ENCODE peak calls at places on chromosomes 6 and 20, in six cellular contexts. C, M, A, T, Y and O are unnamed samples. For H3K4me1, the result is how much of the 10 kb centered on the place peaks cover.

GRCh38 chr20:63056236-63057132 is 49.7 kb upstream of the BHLHE23 start:
- DNase-seq in C (peak), M (peak), A (peak), T (no peak), Y (peak), O (peak)

GRCh38 chr6:168546173-168546572 is 105.2 kb downstream of the SMOC2 start:
- DNase-seq in C (no peak), M (no peak), A (no peak), T (no peak), Y (no peak), O (no peak)

GRCh38 chr6:143507358-143508145 is 4.0 kb downstream of the FUCA2 start:
- DNase-seq in C (no peak), M (no peak), A (no peak), T (no peak), Y (no peak), O (no peak)

GRCh38 chr6:123380257-123380656 is 256.5 kb downstream of the TRDN start:
- DNase-seq in C (no peak), M (no peak), A (no peak), T (no peak), Y (peak), O (no peak)

GRCh38 chr20:1345030-1345755 is 16.3 kb upstream of the SDCBP2 start:
- DNase-seq in C (no peak), M (no peak), A (no peak), T (peak), Y (no peak), O (no peak)

GRCh38 chr6:90397929-90398674 is 101.5 kb upstream of the BACH2 start:
- DNase-seq in C (no peak), M (no peak), A (peak), T (no peak), Y (peak), O (no peak)

GRCh38 chr6:107666084-107666981 is 157.8 kb downstream of the SCML4 start:
- DNase-seq in C (no peak), M (no peak), A (no peak), T (no peak), Y (peak), O (no peak)

GRCh38 chr20:5844063-5844681 is 94.0 kb downstream of the SHLD1 start:
- DNase-seq in C (no peak), M (no peak), A (peak), T (no peak), Y (no peak), O (peak)

GRCh38 chr6:42925248-42925857 is 3.9 kb upstream of the CNPY3 start:
- DNase-seq in C (no peak), M (no peak), A (no peak), T (no peak), Y (no peak), O (no peak)

GRCh38 chr20:10367425-10367920 is 66.5 kb downstream of the MKKS start:
- DNase-seq in C (no peak), M (no peak), A (no peak), T (no peak), Y (no peak), O (no peak)

GRCh38 chr20:44597930-44598329 is 15.6 kb downstream of the PKIG start:
- DNase-seq in C (no peak), M (no peak), A (no peak), T (no peak), Y (no peak), O (no peak)

GRCh38 chr6:14986370-14986769 is 259.5 kb upstream of the JARID2 start:
- DNase-seq in C (no peak), M (no peak), A (no peak), T (peak), Y (no peak), O (no peak)

GRCh38 chr20:32797160-32797468 is 22.6 kb upstream of the MAPRE1 start:
- DNase-seq in C (no peak), M (no peak), A (no peak), T (no peak), Y (no peak), O (no peak)

GRCh38 chr6:165721349-165721748 is 58.3 kb upstream of the PDE10A start:
- DNase-seq in C (no peak), M (no peak), A (no peak), T (no peak), Y (no peak), O (no peak)

GRCh38 chr6:155340464-155341129 is 26.3 kb upstream of the TFB1M start:
- DNase-seq in C (no peak), M (no peak), A (no peak), T (no peak), Y (no peak), O (peak)

GRCh38 chr6:107661291-107661690 is 162.8 kb downstream of the SCML4 start:
- DNase-seq in C (no peak), M (no peak), A (no peak), T (no peak), Y (no peak), O (no peak)

GRCh38 chr6:105509506-105510331 is 106.8 kb upstream of the PREP start:
- DNase-seq in C (no peak), M (peak), A (no peak), T (no peak), Y (peak), O (peak)

GRCh38 chr6:111710439-111710838 is 104.8 kb upstream of the TRAF3IP2 start:
- DNase-seq in C (no peak), M (no peak), A (no peak), T (no peak), Y (no peak), O (no peak)

GRCh38 chr6:107817784-107818183 is 6.3 kb downstream of the SCML4 start:
- DNase-seq in C (no peak), M (no peak), A (no peak), T (no peak), Y (no peak), O (no peak)

GRCh38 chr6:170007468-170008240 is 256.2 kb downstream of the ERMARD start:
- DNase-seq in C (no peak), M (no peak), A (no peak), T (no peak), Y (no peak), O (peak)

GRCh38 chr6:34095741-34096140 is 50.1 kb downstream of the GRM4 start:
- DNase-seq in C (no peak), M (no peak), A (no peak), T (no peak), Y (no peak), O (no peak)

GRCh38 chr20:2332711-2333110 is 36.9 kb downstream of the TGM3 start:
- DNase-seq in C (no peak), M (no peak), A (no peak), T (no peak), Y (no peak), O (no peak)

GRCh38 chr6:161374971-161375873 is 101.4 kb upstream of the AGPAT4 start:
- DNase-seq in C (peak), M (peak), A (no peak), T (peak), Y (no peak), O (peak)

GRCh38 chr6:140437619-140438345 is 1063.3 kb upstream of the CITED2 start:
- DNase-seq in C (no peak), M (no peak), A (no peak), T (no peak), Y (no peak), O (no peak)

GRCh38 chr6:104955491-104955890 is 1.4 kb upstream of the LIN28B start:
- DNase-seq in C (no peak), M (no peak), A (no peak), T (no peak), Y (no peak), O (peak)

GRCh38 chr6:44043036-44043478 is 84.2 kb downstream of the MRPL14 start:
- DNase-seq in C (peak), M (no peak), A (no peak), T (no peak), Y (peak), O (no peak)

GRCh38 chr6:44045672-44046015 is 81.6 kb downstream of the MRPL14 start:
- DNase-seq in C (peak), M (peak), A (no peak), T (no peak), Y (no peak), O (peak)

GRCh38 chr6:44043479-44044153 is 83.6 kb downstream of the MRPL14 start:
- DNase-seq in C (peak), M (no peak), A (no peak), T (no peak), Y (no peak), O (peak)

GRCh38 chr6:44044940-44045671 is 82.1 kb downstream of the MRPL14 start:
- DNase-seq in C (no peak), M (no peak), A (no peak), T (no peak), Y (no peak), O (no peak)

GRCh38 chr6:44044154-44044539 is 83.1 kb downstream of the MRPL14 start:
- DNase-seq in C (no peak), M (no peak), A (no peak), T (no peak), Y (no peak), O (no peak)
- H3K4me1 ChIP-seq in C (under half), M (under half), A (under half), T (under half), Y (under half), O (under half)

DNA sequence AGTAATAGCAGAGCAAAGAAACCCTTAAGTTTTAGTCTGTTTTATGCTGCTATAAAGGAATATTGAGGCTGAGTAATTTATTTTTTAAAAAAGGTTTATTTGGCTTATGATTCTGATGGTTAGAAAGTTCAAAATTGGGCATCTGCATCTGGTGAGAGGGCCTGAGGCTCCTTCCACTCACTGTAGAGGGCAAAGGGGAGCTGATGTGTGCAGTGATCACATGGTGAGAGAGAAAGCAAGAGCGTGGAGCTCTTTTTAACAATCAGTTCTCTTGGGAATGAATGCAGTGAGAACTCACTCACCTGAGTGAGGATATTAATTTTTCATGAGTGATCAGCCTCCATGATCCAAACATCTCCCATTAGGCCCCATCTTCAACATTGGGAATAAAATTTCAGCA is 36.4 kb upstream of the SAMD3 start:
- DNase-seq in C (no peak), M (no peak), A (no peak), T (no peak), Y (no peak), O (no peak)
- H3K4me3 ChIP-seq in C (no peak), M (no peak), A (no peak), T (no peak), Y (no peak), O (no peak)

DNA sequence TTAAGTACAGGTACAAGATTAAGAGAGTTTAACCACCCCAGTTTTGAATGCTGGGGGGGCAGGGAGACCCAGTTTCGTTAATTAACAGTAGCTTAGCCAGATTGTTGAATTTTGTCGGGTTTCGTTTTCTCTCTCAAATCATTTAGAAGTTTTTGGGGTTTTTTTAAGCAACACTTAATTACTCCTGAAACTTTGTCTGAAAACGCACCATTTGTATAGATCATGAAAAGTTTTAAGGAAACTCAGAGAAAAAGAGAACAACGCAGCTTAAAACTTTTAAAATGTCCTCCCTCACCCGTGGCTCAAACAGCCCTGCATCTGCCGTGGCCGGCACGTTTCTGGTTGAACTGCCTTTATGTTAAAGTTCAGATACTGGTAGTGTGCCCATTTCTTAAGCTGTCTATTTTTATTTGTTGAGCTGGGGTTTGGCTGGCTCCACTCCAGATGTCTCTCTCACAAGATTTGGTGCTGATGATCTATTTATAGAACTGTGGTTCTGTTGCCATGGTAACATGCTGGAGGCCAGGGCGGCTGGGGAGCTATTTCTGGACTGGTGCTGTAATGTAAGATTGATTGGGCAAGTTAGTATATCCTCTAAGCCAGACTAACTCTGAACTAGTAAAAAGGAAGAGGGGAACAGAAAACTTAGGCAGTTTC is 55.1 kb downstream of the GNAS start:
- DNase-seq in C (peak), M (peak), A (peak), T (peak), Y (peak), O (peak)
- H3K4me1 ChIP-seq in C (under half), M (half or more), A (under half), T (under half), Y (under half), O (under half)

GRCh38 chr6:35483892-35484645 is 12.8 kb downstream of the TEAD3 start:
- DNase-seq in C (no peak), M (no peak), A (no peak), T (no peak), Y (no peak), O (no peak)

GRCh38 chr6:35487653-35488516 is 9.0 kb downstream of the TEAD3 start:
- DNase-seq in C (peak), M (no peak), A (no peak), T (peak), Y (peak), O (no peak)

GRCh38 chr6:35485402-35485877 is 11.4 kb downstream of the TEAD3 start:
- DNase-seq in C (no peak), M (no peak), A (no peak), T (peak), Y (peak), O (no peak)

GRCh38 chr6:35484921-35485392 is 11.9 kb downstream of the TEAD3 start:
- DNase-seq in C (no peak), M (no peak), A (no peak), T (no peak), Y (no peak), O (no peak)

GRCh38 chr6:35486005-35486925 is 10.6 kb downstream of the TEAD3 start:
- DNase-seq in C (peak), M (no peak), A (no peak), T (peak), Y (peak), O (no peak)
- H3K4me3 ChIP-seq in C (peak), M (no peak), A (no peak), T (peak), Y (no peak), O (no peak)